ENCODE peak calls at places on chromosome 15, in five cellular contexts. P, T, O, R and E are unnamed samples.

GRCh38 chr15:70034596-70034995 is 63.1 kb downstream of the TLE3 start:
- DNase-seq in P (no peak), T (no peak), O (no peak), R (no peak), E (peak; percentile 30)

GRCh38 chr15:72339777-72340177 is 19.8 kb upstream of the CELF6 start:
- DNase-seq in P (no peak), T (peak; percentile 80), O (no peak), R (peak; percentile 92), E (no peak)

GRCh38 chr15:68682906-68683490 is 104.2 kb downstream of the CORO2B start:
- DNase-seq in P (no peak), T (no peak), O (no peak), R (no peak), E (no peak)

GRCh38 chr15:50943623-50944022 is 35.1 kb downstream of the AP4E1 start:
- DNase-seq in P (no peak), T (no peak), O (no peak), R (peak; percentile 8), E (no peak)

GRCh38 chr15:37824717-37825382 is 109.6 kb upstream of the TMCO5A start:
- DNase-seq in P (no peak), T (peak; percentile 80), O (no peak), R (peak; percentile 90), E (no peak)

GRCh38 chr15:69794643-69795461 is 302.9 kb downstream of the TLE3 start:
- DNase-seq in P (no peak), T (no peak), O (peak; percentile 23), R (peak; percentile 34), E (no peak)

GRCh38 chr15:31858026-31858425 is 172.3 kb upstream of the CHRNA7 start:
- DNase-seq in P (no peak), T (no peak), O (no peak), R (no peak), E (no peak)

GRCh38 chr15:37098468-37099320 is 1.7 kb downstream of the MEIS2 start:
- DNase-seq in P (peak; percentile 23), T (no peak), O (no peak), R (no peak), E (peak; percentile 71)

GRCh38 chr15:24617646-24618045 is 57.9 kb upstream of the NPAP1 start:
- DNase-seq in P (no peak), T (no peak), O (no peak), R (no peak), E (no peak)

GRCh38 chr15:92071030-92071644 is 217.6 kb downstream of the SLCO3A1 start:
- DNase-seq in P (no peak), T (no peak), O (peak; percentile 66), R (no peak), E (no peak)

GRCh38 chr15:99169769-99170311 is 65.0 kb downstream of the SYNM start:
- DNase-seq in P (no peak), T (peak; percentile 47), O (no peak), R (peak; percentile 86), E (no peak)

GRCh38 chr15:100190675-100191074 is 151.1 kb downstream of the ADAMTS17 start:
- DNase-seq in P (no peak), T (no peak), O (no peak), R (no peak), E (no peak)

GRCh38 chr15:70585707-70586034 is 177.7 kb downstream of the UACA start:
- DNase-seq in P (peak; percentile 37), T (no peak), O (no peak), R (no peak), E (no peak)

GRCh38 chr15:78306176-78306774 is 6.9 kb upstream of the SKIC8 start:
- DNase-seq in P (no peak), T (peak; percentile 27), O (no peak), R (peak; percentile 84), E (no peak)

GRCh38 chr15:78311292-78311691 is 11.9 kb upstream of the SKIC8 start:
- DNase-seq in P (no peak), T (no peak), O (no peak), R (no peak), E (no peak)

GRCh38 chr15:78307977-78308376 is 8.6 kb upstream of the SKIC8 start:
- DNase-seq in P (no peak), T (no peak), O (no peak), R (no peak), E (no peak)

GRCh38 chr15:78304487-78305413 is 5.3 kb upstream of the SKIC8 start:
- DNase-seq in P (no peak), T (no peak), O (no peak), R (no peak), E (no peak)

GRCh38 chr15:78308422-78309021 is 9.1 kb upstream of the SKIC8 start:
- DNase-seq in P (peak; percentile 80), T (peak; percentile 33), O (peak; percentile 52), R (peak; percentile 78), E (peak; percentile 73)
- TF ChIP-seq CTCF in P (peak; percentile 74), T (peak; percentile 95), O (peak; percentile 54), R (peak; percentile 95), E (peak; percentile 85)

GRCh38 chr15:96460106-96460505 is 129.6 kb downstream of the NR2F2 start:
- DNase-seq in P (no peak), T (no peak), O (no peak), R (no peak), E (no peak)

GRCh38 chr15:96457852-96458251 is 127.4 kb downstream of the NR2F2 start:
- DNase-seq in P (no peak), T (no peak), O (no peak), R (no peak), E (no peak)

GRCh38 chr15:96466548-96466947 is 136.0 kb downstream of the NR2F2 start:
- DNase-seq in P (no peak), T (no peak), O (no peak), R (no peak), E (no peak)

GRCh38 chr15:96463376-96463775 is 132.9 kb downstream of the NR2F2 start:
- DNase-seq in P (no peak), T (no peak), O (no peak), R (no peak), E (no peak)

DNA sequence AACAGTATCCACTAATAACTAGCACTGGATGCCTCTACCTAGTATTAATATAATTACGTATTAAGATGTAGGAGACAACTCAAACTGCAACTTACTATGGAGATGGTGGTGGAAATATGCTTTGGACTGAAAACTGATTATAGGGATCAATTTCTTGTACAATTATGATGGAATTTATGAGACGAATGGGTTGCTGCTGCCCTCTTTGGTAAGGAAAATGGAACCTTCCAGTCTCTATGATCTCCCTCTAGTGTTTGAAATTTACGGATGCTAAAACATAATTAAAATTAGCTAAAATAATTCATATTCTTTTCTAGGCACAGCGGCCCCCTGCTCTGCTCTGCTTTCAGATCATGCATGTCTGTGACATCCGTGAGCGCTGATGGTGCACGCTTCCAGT is 132.3 kb downstream of the NR2F2 start:
- DNase-seq in P (no peak), T (no peak), O (no peak), R (peak; percentile 0), E (no peak)
- TF ChIP-seq CTCF in P (no peak), T (peak; percentile 44), O (no peak), R (peak; percentile 8), E (no peak)

DNA sequence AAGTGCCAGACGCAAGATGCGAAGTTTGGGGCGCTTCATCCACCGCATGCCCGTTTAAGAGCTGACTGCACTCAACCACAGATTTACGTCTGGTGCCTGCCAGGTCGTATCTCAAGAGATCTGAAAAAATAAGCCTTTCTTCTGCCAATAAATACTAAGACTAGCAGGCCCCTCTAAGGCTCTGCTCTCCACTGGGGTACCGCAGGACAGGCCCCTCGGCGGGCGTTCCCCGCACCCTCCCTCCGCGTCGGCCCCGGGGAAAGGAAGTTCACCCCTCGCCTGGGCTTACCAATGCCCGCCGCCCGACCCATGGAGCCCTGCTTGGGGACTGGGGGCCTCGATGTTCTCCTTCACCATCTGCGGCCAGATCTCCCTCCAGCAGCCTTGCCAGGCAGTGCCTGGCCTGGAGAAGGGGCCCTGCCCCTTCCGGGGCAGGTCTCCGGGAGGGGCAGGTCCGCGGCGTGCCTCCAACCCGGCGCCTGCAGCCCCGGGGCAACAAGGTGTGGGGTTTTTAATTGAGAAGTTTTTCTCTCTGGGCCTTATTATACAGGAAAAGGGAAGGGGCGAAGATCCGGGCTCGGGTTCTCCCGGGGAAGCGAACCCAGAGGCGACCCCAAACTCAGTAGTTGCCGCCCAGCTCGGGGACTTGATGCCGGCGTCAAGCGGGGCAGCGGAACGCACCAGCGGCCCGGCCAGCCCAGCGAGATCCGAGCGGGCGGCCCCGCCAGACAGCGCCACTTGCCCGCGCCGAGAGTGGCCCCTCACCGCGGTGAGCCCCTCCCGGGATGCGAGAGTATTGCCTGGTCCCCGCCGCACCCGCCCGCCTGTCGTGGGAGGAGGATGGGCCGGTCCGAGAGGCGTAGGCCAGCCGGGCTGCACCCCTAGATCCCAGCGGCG is 742 bp downstream of the GOLGA8B start:
- DNase-seq in P (peak; percentile 50), T (no peak), O (no peak), R (peak; percentile 36), E (peak; percentile 75)
- TF ChIP-seq CTCF in P (no peak), T (no peak), O (no peak), R (no peak), E (no peak)

GRCh38 chr15:62306851-62307504 is 141.9 kb upstream of the C2CD4B start:
- DNase-seq in P (peak; percentile 19), T (peak; percentile 23), O (peak; percentile 58), R (peak; percentile 88), E (peak; percentile 53)
- TF ChIP-seq CTCF in P (peak; percentile 71), T (peak; percentile 73), O (peak; percentile 57), R (peak; percentile 62), E (peak; percentile 50)

GRCh38 chr15:29938701-29939340 is 116.6 kb upstream of the TJP1 start:
- DNase-seq in P (no peak), T (no peak), O (no peak), R (no peak), E (no peak)
- TF ChIP-seq CTCF in P (no peak), T (peak; percentile 39), O (peak; percentile 8), R (peak; percentile 21), E (no peak)

GRCh38 chr15:67064607-67065530 is 533 bp upstream of the SMAD3 start:
- DNase-seq in P (peak; percentile 52), T (no peak), O (no peak), R (no peak), E (peak; percentile 69)
- TF ChIP-seq CTCF in P (no peak), T (peak; percentile 24), O (no peak), R (no peak), E (peak; percentile 33)

GRCh38 chr15:101293122-101293521 is 1.9 kb downstream of the SNRPA1 start:
- DNase-seq in P (no peak), T (no peak), O (no peak), R (no peak), E (no peak)

GRCh38 chr15:101283931-101284330 is 6.6 kb upstream of the SELENOS start:
- DNase-seq in P (no peak), T (no peak), O (no peak), R (no peak), E (no peak)

GRCh38 chr15:101286471-101287114 is 8.5 kb downstream of the SNRPA1 start:
- DNase-seq in P (no peak), T (no peak), O (no peak), R (no peak), E (no peak)

GRCh38 chr15:101294731-101295606 is at the start of gene SNRPA1:
- DNase-seq in P (peak; percentile 98), T (peak; percentile 81), O (peak; percentile 97), R (peak; percentile 98), E (peak; percentile 97)

GRCh38 chr15:101288905-101289513 is 6.0 kb downstream of the SNRPA1 start:
- DNase-seq in P (no peak), T (no peak), O (no peak), R (peak; percentile 69), E (no peak)
- TF ChIP-seq CTCF in P (peak; percentile 81), T (peak; percentile 60), O (peak; percentile 29), R (peak; percentile 66), E (peak; percentile 64)